ENCODE peak calls at places on chromosomes 3 and 15, in eight cellular contexts. M is posterior cingulate gyrus, Q is spleen, O is amniotic stem cell, S is BE2C, U is dorsolateral prefrontal cortex, V is omental fat pad, F is substantia nigra. K is an unnamed sample.

GRCh38 chr15:75843618-75844610 is 667 bp downstream of the UBE2Q2 start:
- DNase-seq in M (peak; percentile 32), Q (peak; percentile 92), O (peak; percentile 19), S (peak; percentile 54), U (no peak), V (peak; percentile 29), F (no peak), K (no peak)

GRCh38 chr3:195812366-195812765 is 637 bp upstream of the MUC4 start:
- DNase-seq in M (no peak), Q (peak; percentile 50), O (no peak), S (no peak), U (no peak), V (no peak), F (no peak), K (no peak)

GRCh38 chr3:67940200-67940952 is 286.0 kb upstream of the SUCLG2 start:
- DNase-seq in M (no peak), Q (no peak), O (no peak), S (no peak), U (no peak), V (no peak), F (no peak), K (no peak)

GRCh38 chr15:77486542-77487478 is 66.1 kb downstream of the HMG20A start:
- DNase-seq in M (no peak), Q (no peak), O (no peak), S (no peak), U (no peak), V (no peak), F (no peak), K (no peak)

GRCh38 chr3:187017511-187018230 is 87.3 kb downstream of the ST6GAL1 start:
- DNase-seq in M (peak; percentile 29), Q (no peak), O (no peak), S (no peak), U (no peak), V (no peak), F (no peak), K (no peak)

GRCh38 chr3:131907809-131908208 is 127.0 kb downstream of the CPNE4 start:
- DNase-seq in M (no peak), Q (no peak), O (no peak), S (peak; percentile 15), U (no peak), V (no peak), F (no peak), K (no peak)

GRCh38 chr3:9791790-9792404 is 376 bp downstream of the TADA3 start:
- DNase-seq in M (no peak), Q (no peak), O (no peak), S (no peak), U (no peak), V (no peak), F (no peak), K (no peak)

GRCh38 chr15:29968099-29968892 is 114.5 kb upstream of the GOLGA8J start:
- DNase-seq in M (peak; percentile 28), Q (no peak), O (no peak), S (peak; percentile 9), U (peak; percentile 73), V (no peak), F (no peak), K (no peak)

GRCh38 chr15:101499863-101500713 is 10.6 kb upstream of the PCSK6 start:
- DNase-seq in M (no peak), Q (peak; percentile 84), O (no peak), S (no peak), U (no peak), V (no peak), F (no peak), K (peak; percentile 18)

GRCh38 chr3:187368251-187368733 is at the start of gene RTP4:
- DNase-seq in M (no peak), Q (no peak), O (no peak), S (no peak), U (no peak), V (no peak), F (no peak), K (no peak)

GRCh38 chr3:126049289-126050049 is 34.5 kb downstream of the SLC41A3 start:
- DNase-seq in M (no peak), Q (no peak), O (no peak), S (no peak), U (no peak), V (no peak), F (no peak), K (no peak)

GRCh38 chr15:40115670-40116093 is 7.0 kb upstream of the BMF start:
- DNase-seq in M (peak; percentile 28), Q (peak; percentile 91), O (no peak), S (no peak), U (no peak), V (no peak), F (no peak), K (no peak)

GRCh38 chr3:146326875-146327543 is 76.1 kb upstream of the PLSCR4 start:
- DNase-seq in M (no peak), Q (no peak), O (peak; percentile 3), S (no peak), U (no peak), V (no peak), F (no peak), K (peak; percentile 5)

GRCh38 chr15:39204031-39204430 is 376.8 kb upstream of the THBS1 start:
- DNase-seq in M (no peak), Q (no peak), O (no peak), S (no peak), U (no peak), V (no peak), F (no peak), K (no peak)

GRCh38 chr15:68418611-68419161 is 13.3 kb downstream of the ITGA11 start:
- DNase-seq in M (no peak), Q (no peak), O (no peak), S (no peak), U (no peak), V (no peak), F (no peak), K (no peak)

GRCh38 chr3:143536817-143537535 is 311.3 kb downstream of the SLC9A9 start:
- DNase-seq in M (no peak), Q (no peak), O (no peak), S (peak; percentile 27), U (no peak), V (no peak), F (no peak), K (peak; percentile 80)

GRCh38 chr3:110686691-110687090 is 384.9 kb upstream of the NECTIN3 start:
- DNase-seq in M (no peak), Q (no peak), O (no peak), S (no peak), U (no peak), V (no peak), F (no peak), K (no peak)